ENCODE peak calls at places on chromosomes 5 and 9, in seven cellular contexts. One of them, this sample, is unnamed.

GRCh38 chr5:82057051-82057450 is 85.2 kb downstream of the ATG10 start:
- DNase-seq in IMR-90: peak
- DNase-seq in A549: no peak
- DNase-seq in neural progenitor cell: no peak
- DNase-seq in uterus: no peak
- DNase-seq in CD8-positive, alpha-beta T cell: no peak
- DNase-seq in brain microvascular endothelial cell: no peak
- DNase-seq in this sample: peak

GRCh38 chr9:89421595-89421994 is 76.3 kb downstream of the SEMA4D start:
- DNase-seq in neural progenitor cell: no peak
- DNase-seq in A549: no peak
- DNase-seq in CD8-positive, alpha-beta T cell: no peak
- DNase-seq in uterus: no peak
- DNase-seq in IMR-90: peak
- DNase-seq in brain microvascular endothelial cell: peak
- DNase-seq in this sample: no peak

GRCh38 chr5:89733772-89734171 is 675.8 kb downstream of the CETN3 start:
- DNase-seq in IMR-90: no peak
- DNase-seq in uterus: no peak
- DNase-seq in CD8-positive, alpha-beta T cell: no peak
- DNase-seq in brain microvascular endothelial cell: no peak
- DNase-seq in A549: no peak
- DNase-seq in neural progenitor cell: peak
- DNase-seq in this sample: no peak

GRCh38 chr9:70571247-70571646 is 156.8 kb upstream of the KLF9 start:
- DNase-seq in IMR-90: no peak
- DNase-seq in CD8-positive, alpha-beta T cell: no peak
- DNase-seq in A549: no peak
- DNase-seq in uterus: no peak
- DNase-seq in neural progenitor cell: no peak
- DNase-seq in brain microvascular endothelial cell: no peak
- DNase-seq in this sample: no peak

GRCh38 chr5:1436681-1437080 is 8.6 kb downstream of the SLC6A3 start:
- DNase-seq in uterus: no peak
- DNase-seq in CD8-positive, alpha-beta T cell: no peak
- DNase-seq in neural progenitor cell: no peak
- DNase-seq in A549: no peak
- DNase-seq in IMR-90: no peak
- DNase-seq in brain microvascular endothelial cell: no peak
- DNase-seq in this sample: no peak

GRCh38 chr9:134313470-134313869 is 12.8 kb upstream of the RXRA start:
- DNase-seq in uterus: no peak
- DNase-seq in brain microvascular endothelial cell: no peak
- DNase-seq in IMR-90: no peak
- DNase-seq in A549: no peak
- DNase-seq in neural progenitor cell: no peak
- DNase-seq in CD8-positive, alpha-beta T cell: no peak
- DNase-seq in this sample: no peak

GRCh38 chr9:32550046-32550608 is 2.0 kb upstream of the SMIM27 start:
- DNase-seq in CD8-positive, alpha-beta T cell: no peak
- DNase-seq in A549: peak
- DNase-seq in IMR-90: peak
- DNase-seq in neural progenitor cell: peak
- DNase-seq in uterus: no peak
- DNase-seq in brain microvascular endothelial cell: peak
- DNase-seq in this sample: no peak

GRCh38 chr5:157378509-157378908 is 81.5 kb upstream of the NIPAL4 start:
- DNase-seq in uterus: no peak
- DNase-seq in A549: peak
- DNase-seq in neural progenitor cell: no peak
- DNase-seq in IMR-90: no peak
- DNase-seq in brain microvascular endothelial cell: no peak
- DNase-seq in CD8-positive, alpha-beta T cell: no peak
- DNase-seq in this sample: no peak

GRCh38 chr5:96931605-96932004 is 4.3 kb upstream of the LNPEP start:
- DNase-seq in IMR-90: no peak
- DNase-seq in neural progenitor cell: no peak
- DNase-seq in brain microvascular endothelial cell: no peak
- DNase-seq in CD8-positive, alpha-beta T cell: no peak
- DNase-seq in A549: no peak
- DNase-seq in uterus: no peak
- DNase-seq in this sample: no peak

GRCh38 chr5:154756203-154756870 is 1.2 kb downstream of the LARP1 start:
- DNase-seq in A549: peak
- DNase-seq in brain microvascular endothelial cell: no peak
- DNase-seq in neural progenitor cell: peak
- DNase-seq in IMR-90: no peak
- DNase-seq in CD8-positive, alpha-beta T cell: peak
- DNase-seq in uterus: peak
- DNase-seq in this sample: no peak

GRCh38 chr9:130780865-130781504 is 54.1 kb upstream of the ABL1 start:
- DNase-seq in A549: peak
- DNase-seq in neural progenitor cell: no peak
- DNase-seq in CD8-positive, alpha-beta T cell: no peak
- DNase-seq in uterus: peak
- DNase-seq in brain microvascular endothelial cell: peak
- DNase-seq in IMR-90: peak
- DNase-seq in this sample: peak

GRCh38 chr9:81318571-81318970 is 370.8 kb downstream of the TLE1 start:
- DNase-seq in A549: peak
- DNase-seq in brain microvascular endothelial cell: peak
- DNase-seq in IMR-90: peak
- DNase-seq in CD8-positive, alpha-beta T cell: no peak
- DNase-seq in uterus: no peak
- DNase-seq in neural progenitor cell: no peak
- DNase-seq in this sample: no peak

GRCh38 chr5:173745561-173745960 is 129.1 kb upstream of the BOD1 start:
- DNase-seq in uterus: no peak
- DNase-seq in A549: no peak
- DNase-seq in brain microvascular endothelial cell: no peak
- DNase-seq in CD8-positive, alpha-beta T cell: no peak
- DNase-seq in IMR-90: no peak
- DNase-seq in neural progenitor cell: no peak
- DNase-seq in this sample: no peak

GRCh38 chr9:103601287-103601686 is 492.8 kb upstream of the SMC2 start:
- DNase-seq in IMR-90: no peak
- DNase-seq in CD8-positive, alpha-beta T cell: no peak
- DNase-seq in uterus: no peak
- DNase-seq in neural progenitor cell: no peak
- DNase-seq in A549: no peak
- DNase-seq in brain microvascular endothelial cell: no peak
- DNase-seq in this sample: no peak

GRCh38 chr5:37086466-37087178 is 162.6 kb downstream of the CPLANE1 start:
- DNase-seq in neural progenitor cell: no peak
- DNase-seq in IMR-90: peak
- DNase-seq in A549: no peak
- DNase-seq in uterus: no peak
- DNase-seq in CD8-positive, alpha-beta T cell: no peak
- DNase-seq in brain microvascular endothelial cell: peak
- DNase-seq in this sample: peak

GRCh38 chr5:1515311-1515920 is 8.3 kb downstream of the LPCAT1 start:
- DNase-seq in A549: no peak
- DNase-seq in CD8-positive, alpha-beta T cell: peak
- DNase-seq in IMR-90: no peak
- DNase-seq in brain microvascular endothelial cell: no peak
- DNase-seq in neural progenitor cell: no peak
- DNase-seq in uterus: peak
- DNase-seq in this sample: no peak

DNA sequence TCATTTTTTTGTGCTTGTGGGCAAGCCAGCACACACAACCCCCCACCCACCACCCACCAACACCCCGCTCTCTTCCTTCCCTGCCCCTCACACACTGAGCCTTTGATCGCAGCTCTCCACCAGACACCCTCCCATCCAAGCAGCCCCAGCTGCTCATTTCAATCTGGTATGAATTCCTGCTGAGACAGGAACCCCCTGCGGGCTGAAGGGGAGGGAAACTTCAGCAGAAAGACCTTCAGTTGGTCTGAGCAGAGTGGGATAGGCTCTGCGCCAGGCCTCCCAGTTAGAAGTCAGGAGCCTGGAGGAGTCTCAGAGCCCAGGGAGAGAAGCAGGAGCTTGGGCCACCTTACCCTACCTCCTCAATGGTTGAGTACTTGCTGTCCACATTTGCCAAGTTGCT is 7.2 kb downstream of the PCDHGC5 start:
- DNase-seq in brain microvascular endothelial cell: peak
- DNase-seq in CD8-positive, alpha-beta T cell: no peak
- DNase-seq in neural progenitor cell: no peak
- DNase-seq in IMR-90: no peak
- DNase-seq in A549: no peak
- DNase-seq in uterus: no peak
- DNase-seq in this sample: no peak
- H3K4me3 ChIP-seq in brain microvascular endothelial cell: no peak
- H3K4me3 ChIP-seq in CD8-positive, alpha-beta T cell: no peak
- H3K4me3 ChIP-seq in neural progenitor cell: no peak
- H3K4me3 ChIP-seq in IMR-90: no peak
- H3K4me3 ChIP-seq in A549: no peak
- H3K4me3 ChIP-seq in uterus: no peak
- H3K4me3 ChIP-seq in this sample: no peak

DNA sequence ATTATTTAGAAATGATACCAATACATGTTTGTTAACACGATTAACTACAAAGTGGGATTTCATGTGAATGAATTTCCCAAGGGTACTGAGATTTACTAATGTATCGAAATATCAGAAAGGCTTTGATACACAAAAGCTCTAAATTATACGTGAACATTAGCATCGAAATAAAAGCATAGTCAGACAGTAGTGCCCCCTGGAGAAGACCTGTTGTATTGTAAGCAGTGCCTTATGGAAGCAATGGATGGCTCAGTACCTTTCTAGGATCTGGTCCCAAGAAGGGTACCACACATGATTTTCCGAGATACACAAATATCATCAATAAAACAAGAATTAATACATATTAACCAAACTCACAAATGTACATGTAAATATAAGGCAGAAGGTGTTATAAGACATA is 153.8 kb downstream of the CDH12 start:
- DNase-seq in CD8-positive, alpha-beta T cell: no peak
- DNase-seq in A549: no peak
- DNase-seq in neural progenitor cell: no peak
- DNase-seq in brain microvascular endothelial cell: no peak
- DNase-seq in uterus: no peak
- DNase-seq in IMR-90: peak
- DNase-seq in this sample: no peak
- TF ChIP-seq CTCF in CD8-positive, alpha-beta T cell: no peak
- TF ChIP-seq CTCF in A549: no peak
- TF ChIP-seq CTCF in neural progenitor cell: peak
- TF ChIP-seq CTCF in brain microvascular endothelial cell: no peak
- TF ChIP-seq CTCF in uterus: no peak
- TF ChIP-seq CTCF in IMR-90: peak
- TF ChIP-seq CTCF in this sample: no peak

DNA sequence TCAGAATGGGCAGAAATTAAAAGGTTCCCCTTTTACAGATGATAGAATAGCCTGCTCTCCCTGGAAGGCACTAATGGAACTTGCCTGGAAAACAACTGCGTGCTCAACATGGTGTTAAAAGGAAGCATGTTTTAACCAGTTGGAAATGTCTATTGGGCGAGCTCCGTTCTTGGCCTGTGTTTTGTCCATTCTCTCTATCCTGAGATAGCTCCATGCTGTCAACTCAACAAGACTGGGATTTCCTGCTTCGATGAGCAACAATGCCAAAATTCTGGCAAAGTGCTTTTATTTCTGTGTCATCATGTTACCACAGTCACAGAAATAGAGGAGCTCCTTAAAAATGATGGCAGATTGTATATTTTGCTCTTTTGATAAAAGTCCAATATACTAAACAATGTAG is 198.3 kb downstream of the PLK2 start:
- DNase-seq in brain microvascular endothelial cell: no peak
- DNase-seq in CD8-positive, alpha-beta T cell: no peak
- DNase-seq in A549: no peak
- DNase-seq in neural progenitor cell: no peak
- DNase-seq in uterus: no peak
- DNase-seq in IMR-90: peak
- DNase-seq in this sample: no peak
- H3K4me3 ChIP-seq in brain microvascular endothelial cell: no peak
- H3K4me3 ChIP-seq in CD8-positive, alpha-beta T cell: no peak
- H3K4me3 ChIP-seq in A549: no peak
- H3K4me3 ChIP-seq in neural progenitor cell: no peak
- H3K4me3 ChIP-seq in uterus: no peak
- H3K4me3 ChIP-seq in IMR-90: no peak
- H3K4me3 ChIP-seq in this sample: no peak

GRCh38 chr9:75333624-75334023 is 245.3 kb downstream of the OSTF1 start:
- DNase-seq in CD8-positive, alpha-beta T cell: no peak
- DNase-seq in neural progenitor cell: peak
- DNase-seq in brain microvascular endothelial cell: no peak
- DNase-seq in IMR-90: no peak
- DNase-seq in uterus: no peak
- DNase-seq in A549: no peak
- DNase-seq in this sample: no peak
- TF ChIP-seq CTCF in CD8-positive, alpha-beta T cell: no peak
- TF ChIP-seq CTCF in neural progenitor cell: peak
- TF ChIP-seq CTCF in brain microvascular endothelial cell: no peak
- TF ChIP-seq CTCF in IMR-90: no peak
- TF ChIP-seq CTCF in uterus: peak
- TF ChIP-seq CTCF in A549: no peak
- TF ChIP-seq CTCF in this sample: no peak

DNA sequence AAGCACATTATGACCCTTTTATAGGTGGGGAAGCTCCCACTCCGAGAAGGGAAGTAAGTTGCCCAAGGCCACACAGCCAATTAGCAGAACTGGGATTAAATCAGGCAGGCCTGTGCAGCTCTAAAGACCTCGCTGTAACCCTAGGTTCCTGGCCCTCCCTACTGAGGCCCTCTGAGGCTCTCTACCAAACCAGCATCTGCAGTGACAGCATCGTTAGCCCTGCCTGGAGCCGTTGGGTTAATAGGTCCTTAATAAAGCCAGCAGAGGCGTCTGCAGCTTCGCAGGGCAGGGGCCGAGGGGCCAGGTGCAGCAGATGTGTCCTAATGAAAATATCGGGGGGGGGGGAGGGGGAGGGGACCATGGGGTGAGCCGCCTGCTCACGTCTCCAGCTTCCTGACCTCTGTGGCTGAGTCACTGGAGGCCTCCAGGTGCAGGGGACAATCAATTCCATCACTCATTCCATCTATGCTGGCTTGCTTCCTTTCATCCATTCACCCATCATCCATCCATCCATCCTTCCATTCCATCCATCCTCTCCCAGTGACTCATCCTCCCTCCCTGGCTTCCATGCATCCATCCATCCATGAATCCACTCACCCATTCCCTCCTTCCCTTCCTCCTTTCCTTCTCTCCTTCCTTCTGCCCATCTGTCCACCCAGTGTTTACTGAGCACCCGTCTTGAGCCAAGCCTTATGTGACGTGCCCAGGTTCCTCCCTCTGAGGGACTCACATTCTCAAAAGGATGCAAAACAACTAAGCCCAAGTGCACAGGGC is 203.9 kb downstream of the C9orf50 start:
- DNase-seq in CD8-positive, alpha-beta T cell: no peak
- DNase-seq in brain microvascular endothelial cell: no peak
- DNase-seq in IMR-90: no peak
- DNase-seq in uterus: no peak
- DNase-seq in A549: no peak
- DNase-seq in neural progenitor cell: peak
- DNase-seq in this sample: no peak
- H3K4me3 ChIP-seq in CD8-positive, alpha-beta T cell: no peak
- H3K4me3 ChIP-seq in brain microvascular endothelial cell: no peak
- H3K4me3 ChIP-seq in IMR-90: no peak
- H3K4me3 ChIP-seq in uterus: no peak
- H3K4me3 ChIP-seq in A549: no peak
- H3K4me3 ChIP-seq in neural progenitor cell: no peak
- H3K4me3 ChIP-seq in this sample: no peak